ENCODE peak calls at places on chromosomes 7 and 10, in seven cellular contexts. One of them, this sample, is unnamed.

GRCh38 chr10:124226271-124226911 is 133.0 kb upstream of the CHST15 start:
- DNase-seq in NCI-H1092: no peak
- DNase-seq in activated CD4-positive, alpha-beta T cell treated with anti-CD3 and anti-CD28 coated beads for 4 hours: no peak
- DNase-seq in brain microvascular endothelial cell: no peak
- DNase-seq in left ventricle myocardium superior: no peak
- DNase-seq in heart left ventricle: no peak
- DNase-seq in fibroblast of mammary gland: no peak
- DNase-seq in this sample: no peak

GRCh38 chr10:114648368-114648767 is 9.7 kb downstream of the ABLIM1 start:
- DNase-seq in NCI-H1092: no peak
- DNase-seq in activated CD4-positive, alpha-beta T cell treated with anti-CD3 and anti-CD28 coated beads for 4 hours: no peak
- DNase-seq in brain microvascular endothelial cell: peak
- DNase-seq in left ventricle myocardium superior: no peak
- DNase-seq in heart left ventricle: no peak
- DNase-seq in fibroblast of mammary gland: peak
- DNase-seq in this sample: no peak

GRCh38 chr7:115840702-115841101 is 189.9 kb downstream of the TFEC start:
- DNase-seq in NCI-H1092: no peak
- DNase-seq in activated CD4-positive, alpha-beta T cell treated with anti-CD3 and anti-CD28 coated beads for 4 hours: no peak
- DNase-seq in brain microvascular endothelial cell: no peak
- DNase-seq in left ventricle myocardium superior: no peak
- DNase-seq in heart left ventricle: no peak
- DNase-seq in fibroblast of mammary gland: no peak
- DNase-seq in this sample: no peak

GRCh38 chr10:89296227-89296648 is 5.6 kb upstream of the IFIT2 start:
- DNase-seq in NCI-H1092: no peak
- DNase-seq in activated CD4-positive, alpha-beta T cell treated with anti-CD3 and anti-CD28 coated beads for 4 hours: no peak
- DNase-seq in brain microvascular endothelial cell: no peak
- DNase-seq in left ventricle myocardium superior: peak
- DNase-seq in heart left ventricle: no peak
- DNase-seq in fibroblast of mammary gland: peak
- DNase-seq in this sample: no peak

GRCh38 chr7:10934292-10934691 is 39.4 kb upstream of the PHF14 start:
- DNase-seq in NCI-H1092: no peak
- DNase-seq in activated CD4-positive, alpha-beta T cell treated with anti-CD3 and anti-CD28 coated beads for 4 hours: no peak
- DNase-seq in brain microvascular endothelial cell: no peak
- DNase-seq in left ventricle myocardium superior: no peak
- DNase-seq in heart left ventricle: no peak
- DNase-seq in fibroblast of mammary gland: peak
- DNase-seq in this sample: no peak

GRCh38 chr10:113320980-113321379 is 231.9 kb upstream of the HABP2 start:
- DNase-seq in NCI-H1092: no peak
- DNase-seq in activated CD4-positive, alpha-beta T cell treated with anti-CD3 and anti-CD28 coated beads for 4 hours: no peak
- DNase-seq in brain microvascular endothelial cell: no peak
- DNase-seq in left ventricle myocardium superior: no peak
- DNase-seq in heart left ventricle: no peak
- DNase-seq in fibroblast of mammary gland: no peak
- DNase-seq in this sample: no peak

GRCh38 chr7:537911-538634 is 18.4 kb upstream of the PDGFA start:
- DNase-seq in NCI-H1092: no peak
- DNase-seq in activated CD4-positive, alpha-beta T cell treated with anti-CD3 and anti-CD28 coated beads for 4 hours: no peak
- DNase-seq in brain microvascular endothelial cell: peak
- DNase-seq in left ventricle myocardium superior: peak
- DNase-seq in heart left ventricle: no peak
- DNase-seq in fibroblast of mammary gland: peak
- DNase-seq in this sample: peak

GRCh38 chr7:156759579-156760202 is 119.1 kb downstream of the RNF32 start:
- DNase-seq in NCI-H1092: no peak
- DNase-seq in activated CD4-positive, alpha-beta T cell treated with anti-CD3 and anti-CD28 coated beads for 4 hours: no peak
- DNase-seq in brain microvascular endothelial cell: no peak
- DNase-seq in left ventricle myocardium superior: no peak
- DNase-seq in heart left ventricle: no peak
- DNase-seq in fibroblast of mammary gland: no peak
- DNase-seq in this sample: no peak

GRCh38 chr10:6279540-6280267 is 77.0 kb downstream of the PFKFB3 start:
- DNase-seq in NCI-H1092: no peak
- DNase-seq in activated CD4-positive, alpha-beta T cell treated with anti-CD3 and anti-CD28 coated beads for 4 hours: no peak
- DNase-seq in brain microvascular endothelial cell: peak
- DNase-seq in left ventricle myocardium superior: no peak
- DNase-seq in heart left ventricle: no peak
- DNase-seq in fibroblast of mammary gland: peak
- DNase-seq in this sample: no peak

GRCh38 chr10:130747359-130747758 is 564.2 kb downstream of the TCERG1L start:
- DNase-seq in NCI-H1092: no peak
- DNase-seq in activated CD4-positive, alpha-beta T cell treated with anti-CD3 and anti-CD28 coated beads for 4 hours: no peak
- DNase-seq in brain microvascular endothelial cell: no peak
- DNase-seq in left ventricle myocardium superior: no peak
- DNase-seq in heart left ventricle: no peak
- DNase-seq in fibroblast of mammary gland: no peak
- DNase-seq in this sample: no peak

GRCh38 chr7:155620497-155620896 is 24.0 kb upstream of the RBM33 start:
- DNase-seq in NCI-H1092: no peak
- DNase-seq in activated CD4-positive, alpha-beta T cell treated with anti-CD3 and anti-CD28 coated beads for 4 hours: no peak
- DNase-seq in brain microvascular endothelial cell: no peak
- DNase-seq in left ventricle myocardium superior: no peak
- DNase-seq in heart left ventricle: no peak
- DNase-seq in fibroblast of mammary gland: no peak
- DNase-seq in this sample: no peak

GRCh38 chr7:157973971-157974677 is 613.5 kb downstream of the PTPRN2 start:
- DNase-seq in NCI-H1092: no peak
- DNase-seq in activated CD4-positive, alpha-beta T cell treated with anti-CD3 and anti-CD28 coated beads for 4 hours: no peak
- DNase-seq in brain microvascular endothelial cell: no peak
- DNase-seq in left ventricle myocardium superior: no peak
- DNase-seq in heart left ventricle: peak
- DNase-seq in fibroblast of mammary gland: no peak
- DNase-seq in this sample: no peak

GRCh38 chr10:119131512-119132240 is 27.8 kb downstream of the DENND10 start:
- DNase-seq in NCI-H1092: no peak
- DNase-seq in activated CD4-positive, alpha-beta T cell treated with anti-CD3 and anti-CD28 coated beads for 4 hours: peak
- DNase-seq in brain microvascular endothelial cell: no peak
- DNase-seq in left ventricle myocardium superior: no peak
- DNase-seq in heart left ventricle: no peak
- DNase-seq in fibroblast of mammary gland: peak
- DNase-seq in this sample: no peak

GRCh38 chr10:13984647-13985155 is 346.0 kb downstream of the FRMD4A start:
- DNase-seq in NCI-H1092: no peak
- DNase-seq in activated CD4-positive, alpha-beta T cell treated with anti-CD3 and anti-CD28 coated beads for 4 hours: no peak
- DNase-seq in brain microvascular endothelial cell: peak
- DNase-seq in left ventricle myocardium superior: no peak
- DNase-seq in heart left ventricle: no peak
- DNase-seq in fibroblast of mammary gland: peak
- DNase-seq in this sample: no peak

GRCh38 chr10:12469345-12469744 is 120.0 kb downstream of the CAMK1D start:
- DNase-seq in NCI-H1092: no peak
- DNase-seq in activated CD4-positive, alpha-beta T cell treated with anti-CD3 and anti-CD28 coated beads for 4 hours: no peak
- DNase-seq in brain microvascular endothelial cell: no peak
- DNase-seq in left ventricle myocardium superior: no peak
- DNase-seq in heart left ventricle: no peak
- DNase-seq in fibroblast of mammary gland: no peak
- DNase-seq in this sample: no peak

GRCh38 chr7:121313793-121314676 is 14.8 kb upstream of the WNT16 start:
- DNase-seq in NCI-H1092: peak
- DNase-seq in activated CD4-positive, alpha-beta T cell treated with anti-CD3 and anti-CD28 coated beads for 4 hours: no peak
- DNase-seq in brain microvascular endothelial cell: no peak
- DNase-seq in left ventricle myocardium superior: no peak
- DNase-seq in heart left ventricle: no peak
- DNase-seq in fibroblast of mammary gland: peak
- DNase-seq in this sample: no peak